ENCODE peak calls at places on chromosomes 11 and 22, in five cellular contexts. One of them, this sample, is unnamed.

GRCh38 chr22:42994917-42995562 is 19.9 kb downstream of the PACSIN2 start:
- DNase-seq in EH: peak
- DNase-seq in posterior cingulate gyrus: no peak
- DNase-seq in GM19239: no peak
- DNase-seq in stimulated activated CD8-positive, alpha-beta memory T cell treated with anti-CD3 and anti-CD28 coated beads, Interleukin-15, amount 100 ng/mL, for 1 hour: no peak
- DNase-seq in this sample: peak

GRCh38 chr11:14229472-14229871 is 129.5 kb downstream of the RRAS2 start:
- DNase-seq in stimulated activated CD8-positive, alpha-beta memory T cell treated with anti-CD3 and anti-CD28 coated beads, Interleukin-15, amount 100 ng/mL, for 1 hour: no peak
- DNase-seq in EH: no peak
- DNase-seq in GM19239: no peak
- DNase-seq in posterior cingulate gyrus: no peak
- DNase-seq in this sample: no peak

GRCh38 chr11:65785329-65786007 is 1.4 kb upstream of the OVOL1 start:
- DNase-seq in stimulated activated CD8-positive, alpha-beta memory T cell treated with anti-CD3 and anti-CD28 coated beads, Interleukin-15, amount 100 ng/mL, for 1 hour: no peak
- DNase-seq in EH: no peak
- DNase-seq in GM19239: no peak
- DNase-seq in posterior cingulate gyrus: peak
- DNase-seq in this sample: no peak

GRCh38 chr11:128318856-128319474 is 268.4 kb downstream of the ETS1 start:
- DNase-seq in stimulated activated CD8-positive, alpha-beta memory T cell treated with anti-CD3 and anti-CD28 coated beads, Interleukin-15, amount 100 ng/mL, for 1 hour: peak
- DNase-seq in posterior cingulate gyrus: no peak
- DNase-seq in GM19239: peak
- DNase-seq in EH: peak
- DNase-seq in this sample: no peak

GRCh38 chr11:59413646-59414045 is 12.6 kb downstream of the OR5A2 start:
- DNase-seq in EH: no peak
- DNase-seq in posterior cingulate gyrus: no peak
- DNase-seq in stimulated activated CD8-positive, alpha-beta memory T cell treated with anti-CD3 and anti-CD28 coated beads, Interleukin-15, amount 100 ng/mL, for 1 hour: no peak
- DNase-seq in GM19239: no peak
- DNase-seq in this sample: no peak

GRCh38 chr11:122193457-122193856 is 77.4 kb upstream of the BLID start:
- DNase-seq in posterior cingulate gyrus: no peak
- DNase-seq in EH: no peak
- DNase-seq in stimulated activated CD8-positive, alpha-beta memory T cell treated with anti-CD3 and anti-CD28 coated beads, Interleukin-15, amount 100 ng/mL, for 1 hour: no peak
- DNase-seq in GM19239: no peak
- DNase-seq in this sample: no peak

GRCh38 chr11:47979378-47980092 is 824 bp upstream of the PTPRJ start:
- DNase-seq in GM19239: no peak
- DNase-seq in posterior cingulate gyrus: no peak
- DNase-seq in EH: no peak
- DNase-seq in stimulated activated CD8-positive, alpha-beta memory T cell treated with anti-CD3 and anti-CD28 coated beads, Interleukin-15, amount 100 ng/mL, for 1 hour: no peak
- DNase-seq in this sample: no peak

GRCh38 chr11:2759228-2760195 is 59.7 kb upstream of the KCNQ1OT1 start:
- DNase-seq in stimulated activated CD8-positive, alpha-beta memory T cell treated with anti-CD3 and anti-CD28 coated beads, Interleukin-15, amount 100 ng/mL, for 1 hour: no peak
- DNase-seq in GM19239: no peak
- DNase-seq in EH: no peak
- DNase-seq in posterior cingulate gyrus: peak
- DNase-seq in this sample: no peak

GRCh38 chr22:30413001-30413400 is 12.6 kb upstream of the MTFP1 start:
- DNase-seq in posterior cingulate gyrus: no peak
- DNase-seq in EH: no peak
- DNase-seq in stimulated activated CD8-positive, alpha-beta memory T cell treated with anti-CD3 and anti-CD28 coated beads, Interleukin-15, amount 100 ng/mL, for 1 hour: no peak
- DNase-seq in GM19239: no peak
- DNase-seq in this sample: no peak

GRCh38 chr11:99268895-99269294 is 248.1 kb downstream of the CNTN5 start:
- DNase-seq in GM19239: no peak
- DNase-seq in stimulated activated CD8-positive, alpha-beta memory T cell treated with anti-CD3 and anti-CD28 coated beads, Interleukin-15, amount 100 ng/mL, for 1 hour: no peak
- DNase-seq in posterior cingulate gyrus: no peak
- DNase-seq in EH: no peak
- DNase-seq in this sample: no peak

GRCh38 chr22:49934891-49935557 is 16.6 kb downstream of the CRELD2 start:
- DNase-seq in stimulated activated CD8-positive, alpha-beta memory T cell treated with anti-CD3 and anti-CD28 coated beads, Interleukin-15, amount 100 ng/mL, for 1 hour: peak
- DNase-seq in EH: peak
- DNase-seq in posterior cingulate gyrus: peak
- DNase-seq in GM19239: peak
- DNase-seq in this sample: no peak

GRCh38 chr11:123494195-123495050 is 64.4 kb downstream of the GRAMD1B start:
- DNase-seq in GM19239: no peak
- DNase-seq in posterior cingulate gyrus: no peak
- DNase-seq in EH: peak
- DNase-seq in stimulated activated CD8-positive, alpha-beta memory T cell treated with anti-CD3 and anti-CD28 coated beads, Interleukin-15, amount 100 ng/mL, for 1 hour: no peak
- DNase-seq in this sample: no peak

GRCh38 chr11:27162237-27162636 is 121.6 kb downstream of the BBOX1 start:
- DNase-seq in stimulated activated CD8-positive, alpha-beta memory T cell treated with anti-CD3 and anti-CD28 coated beads, Interleukin-15, amount 100 ng/mL, for 1 hour: no peak
- DNase-seq in posterior cingulate gyrus: no peak
- DNase-seq in EH: no peak
- DNase-seq in GM19239: no peak
- DNase-seq in this sample: no peak

GRCh38 chr22:47798229-47798628 is 1035.8 kb downstream of the TBC1D22A start:
- DNase-seq in posterior cingulate gyrus: no peak
- DNase-seq in stimulated activated CD8-positive, alpha-beta memory T cell treated with anti-CD3 and anti-CD28 coated beads, Interleukin-15, amount 100 ng/mL, for 1 hour: no peak
- DNase-seq in EH: no peak
- DNase-seq in GM19239: no peak
- DNase-seq in this sample: no peak

GRCh38 chr22:16783930-16784354 is 41.3 kb downstream of the XKR3 start:
- DNase-seq in EH: no peak
- DNase-seq in stimulated activated CD8-positive, alpha-beta memory T cell treated with anti-CD3 and anti-CD28 coated beads, Interleukin-15, amount 100 ng/mL, for 1 hour: no peak
- DNase-seq in GM19239: no peak
- DNase-seq in posterior cingulate gyrus: no peak
- DNase-seq in this sample: no peak

GRCh38 chr22:47389201-47389600 is 626.8 kb downstream of the TBC1D22A start:
- DNase-seq in GM19239: no peak
- DNase-seq in posterior cingulate gyrus: peak
- DNase-seq in stimulated activated CD8-positive, alpha-beta memory T cell treated with anti-CD3 and anti-CD28 coated beads, Interleukin-15, amount 100 ng/mL, for 1 hour: no peak
- DNase-seq in EH: no peak
- DNase-seq in this sample: no peak

GRCh38 chr22:27726726-27727449 is 74.7 kb downstream of the MN1 start:
- DNase-seq in stimulated activated CD8-positive, alpha-beta memory T cell treated with anti-CD3 and anti-CD28 coated beads, Interleukin-15, amount 100 ng/mL, for 1 hour: no peak
- DNase-seq in EH: peak
- DNase-seq in GM19239: no peak
- DNase-seq in posterior cingulate gyrus: no peak
- DNase-seq in this sample: no peak

GRCh38 chr11:67436459-67437081 is 912 bp downstream of the PTPRCAP start:
- DNase-seq in posterior cingulate gyrus: no peak
- DNase-seq in EH: no peak
- DNase-seq in stimulated activated CD8-positive, alpha-beta memory T cell treated with anti-CD3 and anti-CD28 coated beads, Interleukin-15, amount 100 ng/mL, for 1 hour: no peak
- DNase-seq in GM19239: peak
- DNase-seq in this sample: no peak

GRCh38 chr22:37164535-37164887 is 14.8 kb upstream of the IL2RB start:
- DNase-seq in posterior cingulate gyrus: no peak
- DNase-seq in EH: no peak
- DNase-seq in GM19239: peak
- DNase-seq in stimulated activated CD8-positive, alpha-beta memory T cell treated with anti-CD3 and anti-CD28 coated beads, Interleukin-15, amount 100 ng/mL, for 1 hour: no peak
- DNase-seq in this sample: no peak

GRCh38 chr11:1863352-1864215 is 10.7 kb downstream of the LSP1 start:
- DNase-seq in EH: peak
- DNase-seq in GM19239: no peak
- DNase-seq in stimulated activated CD8-positive, alpha-beta memory T cell treated with anti-CD3 and anti-CD28 coated beads, Interleukin-15, amount 100 ng/mL, for 1 hour: no peak
- DNase-seq in posterior cingulate gyrus: no peak
- DNase-seq in this sample: peak

GRCh38 chr11:91794146-91794545 is 430.5 kb upstream of the FAT3 start:
- DNase-seq in GM19239: no peak
- DNase-seq in stimulated activated CD8-positive, alpha-beta memory T cell treated with anti-CD3 and anti-CD28 coated beads, Interleukin-15, amount 100 ng/mL, for 1 hour: no peak
- DNase-seq in posterior cingulate gyrus: no peak
- DNase-seq in EH: no peak
- DNase-seq in this sample: no peak

GRCh38 chr22:23072911-23073491 is 2.7 kb downstream of the GNAZ start:
- DNase-seq in posterior cingulate gyrus: no peak
- DNase-seq in stimulated activated CD8-positive, alpha-beta memory T cell treated with anti-CD3 and anti-CD28 coated beads, Interleukin-15, amount 100 ng/mL, for 1 hour: no peak
- DNase-seq in GM19239: no peak
- DNase-seq in EH: peak
- DNase-seq in this sample: no peak

GRCh38 chr11:128518493-128519207 is 68.7 kb downstream of the ETS1 start:
- DNase-seq in stimulated activated CD8-positive, alpha-beta memory T cell treated with anti-CD3 and anti-CD28 coated beads, Interleukin-15, amount 100 ng/mL, for 1 hour: no peak
- DNase-seq in EH: peak
- DNase-seq in GM19239: no peak
- DNase-seq in posterior cingulate gyrus: no peak
- DNase-seq in this sample: no peak

GRCh38 chr11:62542111-62542745 is 4.4 kb downstream of the AHNAK start:
- DNase-seq in EH: no peak
- DNase-seq in posterior cingulate gyrus: no peak
- DNase-seq in stimulated activated CD8-positive, alpha-beta memory T cell treated with anti-CD3 and anti-CD28 coated beads, Interleukin-15, amount 100 ng/mL, for 1 hour: no peak
- DNase-seq in GM19239: no peak
- DNase-seq in this sample: no peak

GRCh38 chr11:729492-730074 is 17.7 kb upstream of the TALDO1 start:
- DNase-seq in stimulated activated CD8-positive, alpha-beta memory T cell treated with anti-CD3 and anti-CD28 coated beads, Interleukin-15, amount 100 ng/mL, for 1 hour: no peak
- DNase-seq in GM19239: no peak
- DNase-seq in posterior cingulate gyrus: peak
- DNase-seq in EH: no peak
- DNase-seq in this sample: no peak

GRCh38 chr11:69958308-69958707 is 119.8 kb upstream of the ANO1 start:
- DNase-seq in posterior cingulate gyrus: no peak
- DNase-seq in GM19239: no peak
- DNase-seq in stimulated activated CD8-positive, alpha-beta memory T cell treated with anti-CD3 and anti-CD28 coated beads, Interleukin-15, amount 100 ng/mL, for 1 hour: no peak
- DNase-seq in EH: peak
- DNase-seq in this sample: no peak

GRCh38 chr22:19878461-19879247 is 24.0 kb upstream of the GNB1L start:
- DNase-seq in EH: peak
- DNase-seq in GM19239: no peak
- DNase-seq in posterior cingulate gyrus: peak
- DNase-seq in stimulated activated CD8-positive, alpha-beta memory T cell treated with anti-CD3 and anti-CD28 coated beads, Interleukin-15, amount 100 ng/mL, for 1 hour: no peak
- DNase-seq in this sample: no peak

GRCh38 chr11:100735949-100736675 is 49.0 kb downstream of the ARHGAP42 start:
- DNase-seq in GM19239: no peak
- DNase-seq in stimulated activated CD8-positive, alpha-beta memory T cell treated with anti-CD3 and anti-CD28 coated beads, Interleukin-15, amount 100 ng/mL, for 1 hour: no peak
- DNase-seq in posterior cingulate gyrus: no peak
- DNase-seq in EH: peak
- DNase-seq in this sample: no peak

GRCh38 chr11:107151158-107151557 is 132.9 kb upstream of the GUCY1A2 start:
- DNase-seq in posterior cingulate gyrus: no peak
- DNase-seq in stimulated activated CD8-positive, alpha-beta memory T cell treated with anti-CD3 and anti-CD28 coated beads, Interleukin-15, amount 100 ng/mL, for 1 hour: no peak
- DNase-seq in EH: no peak
- DNase-seq in GM19239: no peak
- DNase-seq in this sample: no peak